ENCODE peak calls at places on chromosomes 16 and 17, in eight cellular contexts. N is left ventricle myocardium superior, D is SIG-M5, V is foreskin fibroblast, H is EL, C is psoas muscle, P is COR-L47, M is testis. U is an unnamed sample.

GRCh38 chr17:39461911-39462641 is 790 bp downstream of the CDK12 start:
- DNase-seq in N (peak; percentile 36), D (no peak), V (peak; percentile 58), H (no peak), C (peak; percentile 57), P (peak; percentile 26), M (peak; percentile 75), U (peak; percentile 67)

GRCh38 chr17:42518046-42518754 is 17.8 kb upstream of the NAGLU start:
- DNase-seq in N (peak; percentile 78), D (no peak), V (peak; percentile 98), H (peak; percentile 98), C (peak; percentile 90), P (no peak), M (peak; percentile 71), U (peak; percentile 93)

GRCh38 chr17:73952498-73953205 is 250.8 kb upstream of the RPL38 start:
- DNase-seq in N (peak; percentile 63), D (no peak), V (no peak), H (no peak), C (peak; percentile 52), P (no peak), M (peak; percentile 54), U (no peak)

GRCh38 chr17:10116267-10116666 is 82.1 kb downstream of the GAS7 start:
- DNase-seq in N (no peak), D (no peak), V (no peak), H (no peak), C (no peak), P (no peak), M (no peak), U (no peak)

GRCh38 chr17:4444782-4445473 is 11.2 kb downstream of the SPNS3 start:
- DNase-seq in N (peak; percentile 86), D (no peak), V (no peak), H (no peak), C (peak; percentile 86), P (no peak), M (peak; percentile 92), U (peak; percentile 89)

GRCh38 chr16:25481636-25482035 is 210.1 kb upstream of the HS3ST4 start:
- DNase-seq in N (no peak), D (no peak), V (no peak), H (no peak), C (no peak), P (no peak), M (no peak), U (no peak)

GRCh38 chr16:29821663-29822115 is 1.4 kb downstream of the MVP start:
- DNase-seq in N (no peak), D (no peak), V (peak; percentile 81), H (peak; percentile 90), C (no peak), P (no peak), M (no peak), U (no peak)

GRCh38 chr17:65627892-65628622 is 66.6 kb upstream of the AXIN2 start:
- DNase-seq in N (no peak), D (no peak), V (peak; percentile 70), H (peak; percentile 74), C (no peak), P (peak; percentile 89), M (peak; percentile 17), U (no peak)

GRCh38 chr16:76201385-76201784 is 75.8 kb upstream of the CNTNAP4 start:
- DNase-seq in N (no peak), D (no peak), V (no peak), H (no peak), C (no peak), P (no peak), M (no peak), U (no peak)

GRCh38 chr16:11497851-11498289 is 88.8 kb downstream of the LITAF start:
- DNase-seq in N (peak; percentile 18), D (no peak), V (peak; percentile 7), H (peak; percentile 24), C (peak; percentile 41), P (no peak), M (peak; percentile 25), U (peak; percentile 70)

GRCh38 chr17:78507526-78507925 is 69.7 kb downstream of the DNAH17 start:
- DNase-seq in N (no peak), D (no peak), V (no peak), H (no peak), C (peak; percentile 39), P (no peak), M (no peak), U (no peak)

GRCh38 chr17:20922128-20922670 is 120.6 kb downstream of the USP22 start:
- DNase-seq in N (peak; percentile 53), D (no peak), V (peak; percentile 44), H (peak; percentile 52), C (no peak), P (no peak), M (no peak), U (no peak)

GRCh38 chr16:56349711-56350161 is 75.6 kb downstream of the AMFR start:
- DNase-seq in N (peak; percentile 22), D (no peak), V (no peak), H (no peak), C (peak; percentile 41), P (no peak), M (no peak), U (no peak)

GRCh38 chr17:39753514-39754160 is 15.9 kb downstream of the GRB7 start:
- DNase-seq in N (peak; percentile 81), D (no peak), V (no peak), H (no peak), C (peak; percentile 79), P (peak; percentile 57), M (peak; percentile 53), U (peak; percentile 43)

U was measured in adrenal gland.